ENCODE peak calls at places on chromosomes 12 and 14, in nine cellular contexts. Z is stimulated activated CD8-positive, alpha-beta memory T cell treated with anti-CD3 and anti-CD28 coated beads, Interleukin-2, amount 100 ng/mL, for 1 hour; L is GM03348; W is non-pigmented ciliary epithelial cell; K is mucosa of gallbladder; J is amygdala; N is GM04504; P is stomach; M is GM12878. T is an unnamed sample.

GRCh38 chr12:5197127-5197526 is 153.4 kb downstream of the KCNA5 start:
- DNase-seq in K (no peak), N (no peak), Z (no peak), P (no peak), L (peak), J (no peak), W (peak), M (no peak), T (no peak)

GRCh38 chr12:85278598-85279448 is 1.2 kb upstream of the ALX1 start:
- DNase-seq in L (no peak), P (no peak), J (no peak), N (no peak), M (no peak), W (no peak), Z (no peak), K (no peak), T (no peak)

GRCh38 chr14:70882771-70883492 is 24.3 kb upstream of the PCNX1 start:
- DNase-seq in L (peak), Z (no peak), W (no peak), M (peak), P (no peak), N (no peak), J (no peak), K (no peak), T (peak)

GRCh38 chr12:38886064-38886463 is 19.3 kb downstream of the CPNE8 start:
- DNase-seq in J (no peak), N (peak), P (peak), K (peak), M (no peak), Z (no peak), L (no peak), W (no peak), T (peak)

GRCh38 chr14:100856056-100856950 is 30.4 kb downstream of the MEG3 start:
- DNase-seq in P (no peak), N (no peak), Z (no peak), W (no peak), M (no peak), L (no peak), K (no peak), J (no peak), T (no peak)

GRCh38 chr14:63237791-63238190 is 33.5 kb downstream of the RHOJ start:
- DNase-seq in W (no peak), J (no peak), Z (no peak), L (no peak), M (no peak), K (no peak), P (no peak), N (no peak), T (no peak)

GRCh38 chr12:120080043-120080400 is 36.5 kb downstream of the RAB35 start:
- DNase-seq in K (no peak), L (no peak), J (no peak), M (no peak), N (no peak), Z (no peak), W (no peak), P (no peak), T (no peak)

GRCh38 chr12:2751230-2751629 is 43.5 kb upstream of the FKBP4 start:
- DNase-seq in J (no peak), N (no peak), M (no peak), K (no peak), Z (no peak), W (no peak), P (no peak), L (no peak), T (no peak)

GRCh38 chr12:56014205-56014604 is 6.6 kb upstream of the IKZF4 start:
- DNase-seq in N (no peak), W (no peak), L (no peak), K (no peak), J (no peak), P (no peak), Z (no peak), M (no peak), T (no peak)

GRCh38 chr12:84660139-84660538 is 252.5 kb downstream of the SLC6A15 start:
- DNase-seq in P (no peak), Z (no peak), W (no peak), J (no peak), M (no peak), N (no peak), L (no peak), K (no peak), T (no peak)

GRCh38 chr12:123983822-123984485 is 10.9 kb downstream of the ZNF664 start:
- DNase-seq in Z (peak), P (peak), J (no peak), N (no peak), L (peak), W (no peak), K (peak), M (no peak), T (peak)

GRCh38 chr12:24861751-24862575 is 86.9 kb downstream of the BCAT1 start:
- DNase-seq in J (no peak), Z (no peak), N (no peak), K (no peak), M (no peak), L (no peak), W (no peak), P (no peak), T (no peak)

GRCh38 chr12:87020071-87020470 is 763.9 kb upstream of the MGAT4C start:
- DNase-seq in W (no peak), Z (no peak), M (no peak), N (no peak), K (no peak), P (no peak), L (no peak), J (no peak), T (no peak)

GRCh38 chr12:106566771-106567170 is 16.0 kb upstream of the RFX4 start:
- DNase-seq in N (no peak), M (no peak), L (no peak), K (no peak), W (no peak), J (no peak), Z (no peak), P (no peak), T (no peak)

GRCh38 chr12:12016284-12017100 is 54.2 kb upstream of the BCL2L14 start:
- DNase-seq in J (no peak), K (no peak), W (no peak), M (no peak), Z (no peak), L (no peak), N (no peak), P (no peak), T (no peak)

GRCh38 chr14:105528197-105528858 is 1.9 kb downstream of the TMEM121 start:
- DNase-seq in W (no peak), K (peak), L (peak), P (peak), N (peak), J (peak), M (no peak), Z (peak), T (peak)

GRCh38 chr12:108696111-108696995 is 35.0 kb downstream of the CORO1C start:
- DNase-seq in N (peak), M (no peak), W (peak), L (peak), K (no peak), Z (no peak), J (no peak), P (no peak), T (peak)

GRCh38 chr14:34810028-34810427 is 65.1 kb downstream of the BAZ1A start:
- DNase-seq in P (no peak), W (no peak), M (no peak), L (no peak), Z (no peak), K (no peak), N (no peak), J (no peak), T (no peak)

GRCh38 chr12:50918584-50919316 is 33.6 kb upstream of the HIGD1C start:
- DNase-seq in M (no peak), N (no peak), L (no peak), W (no peak), K (no peak), Z (no peak), P (no peak), J (no peak), T (no peak)

GRCh38 chr12:116656371-116656770 is 81.5 kb downstream of the SPRING1 start:
- DNase-seq in W (no peak), M (no peak), P (no peak), L (no peak), Z (no peak), J (no peak), K (no peak), N (no peak), T (no peak)

GRCh38 chr12:84814664-84815245 is 97.8 kb downstream of the SLC6A15 start:
- DNase-seq in K (no peak), Z (no peak), P (no peak), L (peak), J (no peak), W (no peak), M (no peak), N (peak), T (no peak)

GRCh38 chr12:93911436-93911835 is 234.3 kb downstream of the CRADD start:
- DNase-seq in P (no peak), J (no peak), W (no peak), N (no peak), K (no peak), M (no peak), L (peak), Z (no peak), T (no peak)

GRCh38 chr12:119061208-119061796 is 80.0 kb downstream of the SRRM4 start:
- DNase-seq in N (no peak), W (no peak), L (peak), M (no peak), K (peak), J (no peak), Z (no peak), P (peak), T (peak)

GRCh38 chr12:50258167-50258551 is 25.2 kb downstream of the LIMA1 start:
- DNase-seq in J (no peak), P (no peak), L (no peak), M (no peak), Z (no peak), N (no peak), K (peak), W (no peak), T (no peak)